ENCODE peak calls at places on chromosomes 1 and 21, in five cellular contexts. One of them, this sample, is unnamed.

GRCh38 chr1:248102847-248103246 is 7.9 kb downstream of the OR2L13 start:
- DNase-seq in astrocyte: no peak
- DNase-seq in BE2C: no peak
- DNase-seq in GM23248: no peak
- DNase-seq in A673: no peak
- DNase-seq in this sample: no peak

GRCh38 chr1:31651766-31652165 is 7.1 kb upstream of the PEF1 start:
- DNase-seq in A673: no peak
- DNase-seq in GM23248: no peak
- DNase-seq in BE2C: no peak
- DNase-seq in astrocyte: no peak
- DNase-seq in this sample: no peak

GRCh38 chr1:6450943-6451373 is 15.0 kb downstream of the TNFRSF25 start:
- DNase-seq in GM23248: no peak
- DNase-seq in astrocyte: no peak
- DNase-seq in BE2C: no peak
- DNase-seq in A673: no peak
- DNase-seq in this sample: no peak

GRCh38 chr1:26254404-26254803 is 20.4 kb downstream of the CEP85 start:
- DNase-seq in GM23248: no peak
- DNase-seq in astrocyte: no peak
- DNase-seq in A673: no peak
- DNase-seq in BE2C: no peak
- DNase-seq in this sample: no peak

GRCh38 chr1:180228648-180229482 is 1.2 kb upstream of the LHX4 start:
- DNase-seq in A673: no peak
- DNase-seq in GM23248: peak; percentile 40
- DNase-seq in astrocyte: no peak
- DNase-seq in BE2C: no peak
- DNase-seq in this sample: no peak

GRCh38 chr1:114771992-114772391 is 8.5 kb downstream of the SIKE1 start:
- DNase-seq in A673: no peak
- DNase-seq in astrocyte: no peak
- DNase-seq in BE2C: no peak
- DNase-seq in GM23248: no peak
- DNase-seq in this sample: no peak

GRCh38 chr1:155068599-155068998 is 5.1 kb downstream of the EFNA4 start:
- DNase-seq in A673: no peak
- DNase-seq in BE2C: no peak
- DNase-seq in astrocyte: no peak
- DNase-seq in GM23248: no peak
- DNase-seq in this sample: no peak

GRCh38 chr1:1059494-1060280 is 14.4 kb downstream of the RNF223 start:
- DNase-seq in GM23248: peak; percentile 89
- DNase-seq in A673: peak; percentile 92
- DNase-seq in BE2C: peak; percentile 94
- DNase-seq in astrocyte: peak; percentile 31
- DNase-seq in this sample: peak; percentile 94

GRCh38 chr1:179770887-179771502 is 27.9 kb downstream of the FAM163A start:
- DNase-seq in GM23248: peak; percentile 16
- DNase-seq in BE2C: no peak
- DNase-seq in A673: no peak
- DNase-seq in astrocyte: no peak
- DNase-seq in this sample: no peak

GRCh38 chr1:36024761-36025303 is 59.1 kb upstream of the TEKT2 start:
- DNase-seq in GM23248: no peak
- DNase-seq in BE2C: no peak
- DNase-seq in astrocyte: no peak
- DNase-seq in A673: no peak
- DNase-seq in this sample: no peak

GRCh38 chr1:41618066-41618825 is 133.8 kb upstream of the EDN2 start:
- DNase-seq in BE2C: no peak
- DNase-seq in A673: no peak
- DNase-seq in GM23248: peak; percentile 46
- DNase-seq in astrocyte: no peak
- DNase-seq in this sample: no peak

GRCh38 chr1:35851175-35851869 is 31.7 kb upstream of the AGO1 start:
- DNase-seq in astrocyte: peak; percentile 85
- DNase-seq in A673: no peak
- DNase-seq in BE2C: no peak
- DNase-seq in GM23248: peak; percentile 44
- DNase-seq in this sample: no peak

GRCh38 chr1:6053206-6053546 is 7.5 kb downstream of the KCNAB2 start:
- DNase-seq in astrocyte: no peak
- DNase-seq in A673: no peak
- DNase-seq in GM23248: no peak
- DNase-seq in BE2C: no peak
- DNase-seq in this sample: no peak

GRCh38 chr1:77506771-77507170 is 175.7 kb downstream of the ZZZ3 start:
- DNase-seq in A673: no peak
- DNase-seq in astrocyte: no peak
- DNase-seq in BE2C: no peak
- DNase-seq in GM23248: no peak
- DNase-seq in this sample: no peak

GRCh38 chr1:235998812-235999211 is 66.1 kb downstream of the NID1 start:
- DNase-seq in GM23248: no peak
- DNase-seq in astrocyte: peak; percentile 30
- DNase-seq in BE2C: no peak
- DNase-seq in A673: no peak
- DNase-seq in this sample: no peak

GRCh38 chr1:32917521-32917920 is 16.3 kb upstream of the TMEM54 start:
- DNase-seq in BE2C: no peak
- DNase-seq in astrocyte: no peak
- DNase-seq in GM23248: no peak
- DNase-seq in A673: no peak
- DNase-seq in this sample: no peak

GRCh38 chr1:90717665-90718410 is 736 bp upstream of the BARHL2 start:
- DNase-seq in BE2C: no peak
- DNase-seq in astrocyte: no peak
- DNase-seq in GM23248: peak; percentile 54
- DNase-seq in A673: peak; percentile 97
- DNase-seq in this sample: peak; percentile 86

GRCh38 chr1:218600968-218601367 is 255.8 kb downstream of the TGFB2 start:
- DNase-seq in astrocyte: no peak
- DNase-seq in A673: no peak
- DNase-seq in BE2C: no peak
- DNase-seq in GM23248: no peak
- DNase-seq in this sample: no peak

GRCh38 chr1:119947468-119947867 is 51.2 kb upstream of the ADAM30 start:
- DNase-seq in GM23248: peak; percentile 95
- DNase-seq in A673: no peak
- DNase-seq in astrocyte: peak; percentile 93
- DNase-seq in BE2C: no peak
- DNase-seq in this sample: no peak

GRCh38 chr1:13627128-13627527 is 43.5 kb downstream of the PDPN start:
- DNase-seq in BE2C: no peak
- DNase-seq in GM23248: no peak
- DNase-seq in A673: no peak
- DNase-seq in astrocyte: no peak
- DNase-seq in this sample: no peak

GRCh38 chr1:116254776-116255175 is 118.3 kb upstream of the ATP1A1 start:
- DNase-seq in astrocyte: no peak
- DNase-seq in A673: no peak
- DNase-seq in BE2C: no peak
- DNase-seq in GM23248: peak; percentile 2
- DNase-seq in this sample: no peak

GRCh38 chr1:183604048-183604808 is 14.0 kb upstream of the NCF2 start:
- DNase-seq in astrocyte: peak; percentile 98
- DNase-seq in GM23248: peak; percentile 83
- DNase-seq in A673: peak; percentile 21
- DNase-seq in BE2C: no peak
- DNase-seq in this sample: no peak

GRCh38 chr21:41877901-41878830 is 978 bp downstream of the PRDM15 start:
- DNase-seq in BE2C: no peak
- DNase-seq in astrocyte: peak; percentile 63
- DNase-seq in GM23248: peak; percentile 81
- DNase-seq in A673: peak; percentile 44
- DNase-seq in this sample: peak; percentile 44

GRCh38 chr1:37189111-37189510 is 154.8 kb upstream of the GRIK3 start:
- DNase-seq in GM23248: no peak
- DNase-seq in astrocyte: no peak
- DNase-seq in A673: no peak
- DNase-seq in BE2C: no peak
- DNase-seq in this sample: no peak

GRCh38 chr1:22808186-22808845 is 97.7 kb downstream of the EPHB2 start:
- DNase-seq in GM23248: peak; percentile 95
- DNase-seq in A673: peak; percentile 14
- DNase-seq in BE2C: no peak
- DNase-seq in astrocyte: peak; percentile 92
- DNase-seq in this sample: no peak

GRCh38 chr21:43810505-43811261 is 21.3 kb downstream of the RRP1 start:
- DNase-seq in A673: peak; percentile 80
- DNase-seq in BE2C: peak; percentile 94
- DNase-seq in astrocyte: no peak
- DNase-seq in GM23248: peak; percentile 73
- DNase-seq in this sample: peak; percentile 70

GRCh38 chr1:23451452-23451851 is 26.9 kb upstream of the TCEA3 start:
- DNase-seq in A673: no peak
- DNase-seq in GM23248: peak; percentile 35
- DNase-seq in BE2C: no peak
- DNase-seq in astrocyte: no peak
- DNase-seq in this sample: no peak

GRCh38 chr1:39173995-39174380 is 30.5 kb upstream of the MACF1 start:
- DNase-seq in GM23248: no peak
- DNase-seq in A673: no peak
- DNase-seq in astrocyte: no peak
- DNase-seq in BE2C: no peak
- DNase-seq in this sample: no peak
- H3K4me1 ChIP-seq in GM23248: peaks cover 33% of the 10 kb centered on the region
- H3K4me1 ChIP-seq in A673: peaks cover 56% of the 10 kb centered on the region
- H3K4me1 ChIP-seq in astrocyte: peaks cover 46% of the 10 kb centered on the region
- H3K4me1 ChIP-seq in BE2C: no peaks in the 10 kb centered on the region
- H3K4me1 ChIP-seq in this sample: peaks cover 55% of the 10 kb centered on the region

DNA sequence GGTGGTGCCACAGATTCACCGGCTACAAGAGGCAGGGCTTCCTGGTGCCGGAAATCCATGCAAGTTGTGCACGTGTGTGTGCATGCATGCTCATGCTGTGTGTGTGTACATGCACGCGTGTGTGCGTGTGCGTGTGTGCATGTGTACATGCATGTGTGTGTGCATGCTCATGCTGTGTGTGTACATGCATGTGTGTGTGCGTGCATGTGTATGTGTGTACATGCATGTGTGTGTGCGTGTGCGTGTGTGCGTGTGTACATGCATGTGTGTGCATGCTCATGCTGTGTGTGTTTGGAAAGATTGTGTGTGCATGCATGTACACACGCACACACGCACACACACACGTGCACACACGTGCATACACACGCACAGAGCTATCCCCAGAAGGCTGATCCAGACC is 48.9 kb downstream of the PRDM16 start:
- DNase-seq in GM23248: no peak
- DNase-seq in astrocyte: no peak
- DNase-seq in BE2C: no peak
- DNase-seq in A673: no peak
- DNase-seq in this sample: no peak
- H3K4me1 ChIP-seq in GM23248: no peaks in the 10 kb centered on the region
- H3K4me1 ChIP-seq in astrocyte: peaks cover 12% of the 10 kb centered on the region
- H3K4me1 ChIP-seq in BE2C: no peaks in the 10 kb centered on the region
- H3K4me1 ChIP-seq in A673: no peaks in the 10 kb centered on the region
- H3K4me1 ChIP-seq in this sample: no peaks in the 10 kb centered on the region

GRCh38 chr1:9823693-9823942 is 147 bp downstream of the CLSTN1 start:
- DNase-seq in GM23248: no peak
- DNase-seq in astrocyte: no peak
- DNase-seq in BE2C: no peak
- DNase-seq in A673: no peak
- DNase-seq in this sample: no peak
- H3K4me1 ChIP-seq in GM23248: peaks cover 40% of the 10 kb centered on the region
- H3K4me1 ChIP-seq in astrocyte: peaks cover 33% of the 10 kb centered on the region
- H3K4me1 ChIP-seq in BE2C: no peaks in the 10 kb centered on the region
- H3K4me1 ChIP-seq in A673: peaks cover 32% of the 10 kb centered on the region
- H3K4me1 ChIP-seq in this sample: peaks cover 11% of the 10 kb centered on the region

GRCh38 chr1:94013331-94013925 is 104.2 kb upstream of the GCLM start:
- DNase-seq in BE2C: no peak
- DNase-seq in A673: no peak
- DNase-seq in astrocyte: no peak
- DNase-seq in GM23248: no peak
- DNase-seq in this sample: no peak
- H3K4me1 ChIP-seq in BE2C: no peaks in the 10 kb centered on the region
- H3K4me1 ChIP-seq in A673: no peaks in the 10 kb centered on the region
- H3K4me1 ChIP-seq in astrocyte: peaks cover 4% of the 10 kb centered on the region
- H3K4me1 ChIP-seq in GM23248: peaks cover 27% of the 10 kb centered on the region
- H3K4me1 ChIP-seq in this sample: peaks cover 4% of the 10 kb centered on the region

GRCh38 chr21:45011911-45012660 is 62.3 kb upstream of the ADARB1 start:
- DNase-seq in BE2C: peak; percentile 4
- DNase-seq in A673: peak; percentile 52
- DNase-seq in astrocyte: peak; percentile 85
- DNase-seq in GM23248: peak; percentile 94
- DNase-seq in this sample: no peak
- H3K4me1 ChIP-seq in BE2C: no peaks in the 10 kb centered on the region
- H3K4me1 ChIP-seq in A673: peaks cover 13% of the 10 kb centered on the region
- H3K4me1 ChIP-seq in astrocyte: peaks cover 23% of the 10 kb centered on the region
- H3K4me1 ChIP-seq in GM23248: peaks cover 23% of the 10 kb centered on the region
- H3K4me1 ChIP-seq in this sample: peaks cover 24% of the 10 kb centered on the region

DNA sequence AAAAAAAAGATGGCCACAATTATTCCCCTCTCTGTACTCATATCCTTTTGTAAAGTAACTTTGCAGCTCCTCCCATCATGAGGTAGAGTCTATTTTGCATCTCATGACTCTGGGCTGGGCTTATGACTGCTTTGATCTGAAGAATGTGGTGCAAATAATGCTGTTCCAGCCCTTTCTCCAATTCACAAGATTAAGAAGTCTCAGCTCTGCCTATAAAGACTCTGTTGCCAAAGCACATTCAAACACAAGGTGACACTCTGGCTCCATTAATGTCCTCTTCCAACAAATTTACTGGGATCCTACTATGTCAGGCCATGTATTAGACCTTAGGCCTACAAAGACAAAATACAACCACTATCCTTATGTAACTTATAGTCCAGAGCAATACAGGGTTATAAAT is 64.9 kb upstream of the PTCH2 start:
- DNase-seq in astrocyte: no peak
- DNase-seq in A673: no peak
- DNase-seq in BE2C: no peak
- DNase-seq in GM23248: no peak
- DNase-seq in this sample: no peak
- H3K4me1 ChIP-seq in astrocyte: no peaks in the 10 kb centered on the region
- H3K4me1 ChIP-seq in A673: no peaks in the 10 kb centered on the region
- H3K4me1 ChIP-seq in BE2C: no peaks in the 10 kb centered on the region
- H3K4me1 ChIP-seq in GM23248: peaks cover 12% of the 10 kb centered on the region
- H3K4me1 ChIP-seq in this sample: no peaks in the 10 kb centered on the region

GRCh38 chr1:145959333-145959732 is 1.5 kb upstream of the LIX1L start:
- DNase-seq in A673: no peak
- DNase-seq in astrocyte: no peak
- DNase-seq in GM23248: no peak
- DNase-seq in BE2C: no peak
- DNase-seq in this sample: no peak
- H3K4me1 ChIP-seq in A673: peaks cover 55% of the 10 kb centered on the region
- H3K4me1 ChIP-seq in astrocyte: peaks cover 47% of the 10 kb centered on the region
- H3K4me1 ChIP-seq in GM23248: peaks cover 39% of the 10 kb centered on the region
- H3K4me1 ChIP-seq in BE2C: peaks cover 8% of the 10 kb centered on the region
- H3K4me1 ChIP-seq in this sample: peaks cover 46% of the 10 kb centered on the region